ENCODE peak calls at places on chromosomes 13 and 19, in seven cellular contexts. One of them, this sample, is unnamed.

GRCh38 chr19:32933571-32933970 is 38.2 kb downstream of the CEP89 start:
- DNase-seq in A549: no peak
- DNase-seq in GM12878: no peak
- DNase-seq in K562: no peak
- DNase-seq in SK-N-SH: no peak
- DNase-seq in HCT116: no peak
- DNase-seq in HepG2: no peak
- DNase-seq in this sample: no peak

GRCh38 chr19:57241181-57241580 is 749 bp downstream of the ZNF805 start:
- DNase-seq in SK-N-SH: peak; percentile 26
- DNase-seq in K562: peak; percentile 13
- DNase-seq in HepG2: peak; percentile 12
- DNase-seq in GM12878: no peak
- DNase-seq in HCT116: no peak
- DNase-seq in A549: no peak
- DNase-seq in this sample: no peak

GRCh38 chr19:15283141-15283885 is 49.0 kb downstream of the BRD4 start:
- DNase-seq in HCT116: no peak
- DNase-seq in SK-N-SH: no peak
- DNase-seq in K562: no peak
- DNase-seq in HepG2: no peak
- DNase-seq in GM12878: no peak
- DNase-seq in A549: no peak
- DNase-seq in this sample: no peak

GRCh38 chr13:32117696-32118095 is 86.1 kb downstream of the FRY start:
- DNase-seq in HCT116: no peak
- DNase-seq in A549: no peak
- DNase-seq in SK-N-SH: no peak
- DNase-seq in K562: no peak
- DNase-seq in GM12878: no peak
- DNase-seq in HepG2: no peak
- DNase-seq in this sample: no peak

GRCh38 chr13:61029064-61029463 is 386.6 kb downstream of the PCDH20 start:
- DNase-seq in GM12878: no peak
- DNase-seq in HCT116: no peak
- DNase-seq in K562: no peak
- DNase-seq in HepG2: no peak
- DNase-seq in A549: no peak
- DNase-seq in SK-N-SH: peak; percentile 8
- DNase-seq in this sample: no peak

GRCh38 chr19:4649392-4650094 is 10.2 kb downstream of the TNFAIP8L1 start:
- DNase-seq in A549: no peak
- DNase-seq in GM12878: no peak
- DNase-seq in SK-N-SH: no peak
- DNase-seq in K562: no peak
- DNase-seq in HepG2: no peak
- DNase-seq in HCT116: no peak
- DNase-seq in this sample: no peak

GRCh38 chr13:60765700-60766411 is 368.8 kb downstream of the TDRD3 start:
- DNase-seq in K562: no peak
- DNase-seq in HCT116: no peak
- DNase-seq in HepG2: peak; percentile 5
- DNase-seq in A549: no peak
- DNase-seq in GM12878: no peak
- DNase-seq in SK-N-SH: no peak
- DNase-seq in this sample: no peak

GRCh38 chr13:112979406-112979902 is 10.4 kb downstream of the MCF2L start:
- DNase-seq in HepG2: no peak
- DNase-seq in K562: no peak
- DNase-seq in SK-N-SH: no peak
- DNase-seq in GM12878: no peak
- DNase-seq in A549: no peak
- DNase-seq in HCT116: no peak
- DNase-seq in this sample: no peak

GRCh38 chr19:14149509-14149994 is 13.2 kb upstream of the ASF1B start:
- DNase-seq in HepG2: no peak
- DNase-seq in HCT116: no peak
- DNase-seq in GM12878: no peak
- DNase-seq in A549: no peak
- DNase-seq in SK-N-SH: peak; percentile 77
- DNase-seq in K562: no peak
- DNase-seq in this sample: no peak

GRCh38 chr13:60716296-60716695 is 319.3 kb downstream of the TDRD3 start:
- DNase-seq in SK-N-SH: no peak
- DNase-seq in HCT116: no peak
- DNase-seq in A549: no peak
- DNase-seq in K562: no peak
- DNase-seq in HepG2: no peak
- DNase-seq in GM12878: no peak
- DNase-seq in this sample: no peak

GRCh38 chr13:40275155-40275554 is 391.3 kb downstream of the FOXO1 start:
- DNase-seq in A549: no peak
- DNase-seq in HepG2: no peak
- DNase-seq in HCT116: no peak
- DNase-seq in GM12878: no peak
- DNase-seq in SK-N-SH: no peak
- DNase-seq in K562: no peak
- DNase-seq in this sample: no peak

GRCh38 chr13:101795460-101795859 is 343.0 kb downstream of the ITGBL1 start:
- DNase-seq in SK-N-SH: no peak
- DNase-seq in HCT116: no peak
- DNase-seq in K562: no peak
- DNase-seq in HepG2: no peak
- DNase-seq in GM12878: no peak
- DNase-seq in A549: no peak
- DNase-seq in this sample: no peak

GRCh38 chr13:109770436-109770835 is 15.9 kb downstream of the IRS2 start:
- DNase-seq in K562: no peak
- DNase-seq in A549: no peak
- DNase-seq in GM12878: no peak
- DNase-seq in HCT116: no peak
- DNase-seq in HepG2: no peak
- DNase-seq in SK-N-SH: no peak
- DNase-seq in this sample: no peak

GRCh38 chr19:50462970-50463369 is 13.3 kb upstream of the EMC10 start:
- DNase-seq in HepG2: no peak
- DNase-seq in HCT116: no peak
- DNase-seq in K562: no peak
- DNase-seq in A549: no peak
- DNase-seq in SK-N-SH: no peak
- DNase-seq in GM12878: no peak
- DNase-seq in this sample: no peak

GRCh38 chr13:87674143-87674772 is 3.1 kb downstream of the SLITRK5 start:
- DNase-seq in HepG2: no peak
- DNase-seq in GM12878: no peak
- DNase-seq in A549: no peak
- DNase-seq in K562: no peak
- DNase-seq in SK-N-SH: peak; percentile 5
- DNase-seq in HCT116: no peak
- DNase-seq in this sample: no peak

GRCh38 chr19:53907690-53908089 is 1.4 kb upstream of the CACNG7 start:
- DNase-seq in GM12878: no peak
- DNase-seq in SK-N-SH: no peak
- DNase-seq in A549: no peak
- DNase-seq in HCT116: no peak
- DNase-seq in HepG2: no peak
- DNase-seq in K562: no peak
- DNase-seq in this sample: no peak

GRCh38 chr19:10230904-10231623 is at the start of gene S1PR2:
- DNase-seq in GM12878: no peak
- DNase-seq in HCT116: peak; percentile 49
- DNase-seq in HepG2: peak; percentile 36
- DNase-seq in SK-N-SH: peak; percentile 97
- DNase-seq in A549: peak; percentile 50
- DNase-seq in K562: peak; percentile 93
- DNase-seq in this sample: no peak
- TF ChIP-seq REST in GM12878: peak; percentile 2
- TF ChIP-seq REST in HCT116: no peak
- TF ChIP-seq REST in HepG2: no peak
- TF ChIP-seq REST in SK-N-SH: no peak
- TF ChIP-seq REST in A549: no peak
- TF ChIP-seq REST in K562: no peak
- TF ChIP-seq REST in this sample: no peak

GRCh38 chr13:19159761-19160420 is 21.7 kb downstream of the TUBA3C start:
- DNase-seq in GM12878: no peak
- DNase-seq in SK-N-SH: no peak
- DNase-seq in A549: no peak
- DNase-seq in HepG2: no peak
- DNase-seq in K562: no peak
- DNase-seq in HCT116: no peak
- DNase-seq in this sample: no peak
- H3K9me3 ChIP-seq in GM12878: no peaks in the 10 kb centered on the region
- H3K9me3 ChIP-seq in SK-N-SH: no peaks in the 10 kb centered on the region
- H3K9me3 ChIP-seq in A549: no peaks in the 10 kb centered on the region
- H3K9me3 ChIP-seq in HepG2: no peaks in the 10 kb centered on the region
- H3K9me3 ChIP-seq in K562: no peaks in the 10 kb centered on the region
- H3K9me3 ChIP-seq in HCT116: no peaks in the 10 kb centered on the region
- H3K9me3 ChIP-seq in this sample: no peaks in the 10 kb centered on the region

GRCh38 chr19:7680606-7681335 is at the start of gene TRAPPC5:
- DNase-seq in GM12878: no peak
- DNase-seq in HCT116: peak; percentile 58
- DNase-seq in SK-N-SH: peak; percentile 98
- DNase-seq in HepG2: peak; percentile 52
- DNase-seq in A549: peak; percentile 39
- DNase-seq in K562: peak; percentile 95
- DNase-seq in this sample: no peak

GRCh38 chr19:7679017-7679720 is 1.5 kb upstream of the TRAPPC5 start:
- DNase-seq in SK-N-SH: peak; percentile 57
- DNase-seq in HepG2: peak; percentile 36
- DNase-seq in A549: no peak
- DNase-seq in HCT116: no peak
- DNase-seq in GM12878: no peak
- DNase-seq in K562: peak; percentile 26
- DNase-seq in this sample: no peak

GRCh38 chr19:7681336-7682174 is 922 bp downstream of the TRAPPC5 start:
- DNase-seq in A549: peak; percentile 79
- DNase-seq in GM12878: no peak
- DNase-seq in HepG2: peak; percentile 77
- DNase-seq in K562: peak; percentile 65
- DNase-seq in SK-N-SH: peak; percentile 82
- DNase-seq in HCT116: peak; percentile 59
- DNase-seq in this sample: no peak

GRCh38 chr19:7679771-7680605 is 645 bp upstream of the TRAPPC5 start:
- DNase-seq in GM12878: no peak
- DNase-seq in SK-N-SH: no peak
- DNase-seq in HepG2: no peak
- DNase-seq in K562: no peak
- DNase-seq in HCT116: no peak
- DNase-seq in A549: no peak
- DNase-seq in this sample: no peak

GRCh38 chr19:7682175-7682855 is 1.7 kb downstream of the TRAPPC5 start:
- DNase-seq in GM12878: no peak
- DNase-seq in HCT116: no peak
- DNase-seq in SK-N-SH: no peak
- DNase-seq in HepG2: no peak
- DNase-seq in A549: no peak
- DNase-seq in K562: no peak
- DNase-seq in this sample: no peak
- TF ChIP-seq REST in GM12878: no peak
- TF ChIP-seq REST in HCT116: no peak
- TF ChIP-seq REST in SK-N-SH: no peak
- TF ChIP-seq REST in HepG2: no peak
- TF ChIP-seq REST in A549: no peak
- TF ChIP-seq REST in K562: no peak
- TF ChIP-seq REST in this sample: no peak

GRCh38 chr19:43908659-43909058 is 26.4 kb downstream of the ZNF45 start:
- DNase-seq in HepG2: no peak
- DNase-seq in GM12878: no peak
- DNase-seq in SK-N-SH: no peak
- DNase-seq in A549: no peak
- DNase-seq in K562: no peak
- DNase-seq in HCT116: no peak
- DNase-seq in this sample: no peak
- H3K9me3 ChIP-seq in HepG2: peaks cover 70% of the 10 kb centered on the region
- H3K9me3 ChIP-seq in GM12878: peaks cover 14% of the 10 kb centered on the region
- H3K9me3 ChIP-seq in SK-N-SH: peaks cover 9% of the 10 kb centered on the region
- H3K9me3 ChIP-seq in A549: peaks cover 92% of the 10 kb centered on the region
- H3K9me3 ChIP-seq in K562: peaks cover 9% of the 10 kb centered on the region
- H3K9me3 ChIP-seq in HCT116: peaks cover 14% of the 10 kb centered on the region
- H3K9me3 ChIP-seq in this sample: peaks cover 24% of the 10 kb centered on the region

GRCh38 chr13:30457306-30457891 is 8.3 kb downstream of the HMGB1 start:
- DNase-seq in HepG2: no peak
- DNase-seq in GM12878: no peak
- DNase-seq in HCT116: no peak
- DNase-seq in SK-N-SH: no peak
- DNase-seq in A549: no peak
- DNase-seq in K562: no peak
- DNase-seq in this sample: no peak

GRCh38 chr13:30454991-30455390 is 10.7 kb downstream of the HMGB1 start:
- DNase-seq in GM12878: no peak
- DNase-seq in HCT116: no peak
- DNase-seq in SK-N-SH: no peak
- DNase-seq in HepG2: no peak
- DNase-seq in K562: no peak
- DNase-seq in A549: no peak
- DNase-seq in this sample: no peak

GRCh38 chr13:30453727-30454126 is 12.0 kb downstream of the HMGB1 start:
- DNase-seq in HepG2: no peak
- DNase-seq in HCT116: no peak
- DNase-seq in A549: no peak
- DNase-seq in SK-N-SH: no peak
- DNase-seq in GM12878: no peak
- DNase-seq in K562: no peak
- DNase-seq in this sample: no peak

GRCh38 chr13:30456290-30456689 is 9.4 kb downstream of the HMGB1 start:
- DNase-seq in HCT116: no peak
- DNase-seq in K562: no peak
- DNase-seq in SK-N-SH: no peak
- DNase-seq in GM12878: no peak
- DNase-seq in A549: no peak
- DNase-seq in HepG2: no peak
- DNase-seq in this sample: no peak
- TF ChIP-seq REST in HCT116: no peak
- TF ChIP-seq REST in K562: no peak
- TF ChIP-seq REST in SK-N-SH: no peak
- TF ChIP-seq REST in GM12878: no peak
- TF ChIP-seq REST in A549: no peak
- TF ChIP-seq REST in HepG2: no peak
- TF ChIP-seq REST in this sample: no peak

DNA sequence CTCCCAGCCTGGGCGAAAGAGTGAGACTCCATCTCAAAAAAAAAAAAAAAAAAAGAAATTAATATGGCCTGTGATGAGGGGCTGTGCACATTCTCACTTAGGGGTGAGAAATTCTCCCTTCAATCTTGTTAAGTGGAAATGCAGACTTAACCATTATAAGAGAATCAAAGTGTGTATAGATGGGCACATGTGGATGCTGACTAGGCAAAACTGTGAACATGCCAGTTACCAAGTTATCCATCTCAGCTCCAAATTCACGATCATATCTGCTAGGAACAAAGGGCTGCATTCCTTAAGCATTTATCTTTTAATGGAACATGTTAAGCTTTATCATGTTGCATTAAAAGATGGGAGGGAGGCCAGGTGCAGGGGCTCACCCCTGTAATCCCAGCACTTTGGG is 4.3 kb downstream of the ZNF560 start:
- DNase-seq in A549: no peak
- DNase-seq in GM12878: no peak
- DNase-seq in HCT116: no peak
- DNase-seq in SK-N-SH: no peak
- DNase-seq in HepG2: no peak
- DNase-seq in K562: no peak
- DNase-seq in this sample: no peak
- H3K9me3 ChIP-seq in A549: peaks cover 7% of the 10 kb centered on the region
- H3K9me3 ChIP-seq in GM12878: no peaks in the 10 kb centered on the region
- H3K9me3 ChIP-seq in HCT116: peaks cover 11% of the 10 kb centered on the region
- H3K9me3 ChIP-seq in SK-N-SH: no peaks in the 10 kb centered on the region
- H3K9me3 ChIP-seq in HepG2: peaks cover 33% of the 10 kb centered on the region
- H3K9me3 ChIP-seq in K562: peaks cover 4% of the 10 kb centered on the region
- H3K9me3 ChIP-seq in this sample: no peaks in the 10 kb centered on the region